ENCODE peak calls at places on chromosomes 13 and 19, in six cellular contexts. K is sigmoid colon, R is aorta, S is Karpas-422, F is stomach, O is brain microvascular endothelial cell. V is an unnamed sample.

GRCh38 chr13:90171649-90172048 is 1175.8 kb upstream of the MIR17HG start:
- DNase-seq in K (no peak), R (no peak), S (no peak), F (no peak), O (no peak), V (no peak)

GRCh38 chr13:103187621-103188020 is 121.4 kb upstream of the SLC10A2 start:
- DNase-seq in K (no peak), R (no peak), S (no peak), F (no peak), O (no peak), V (no peak)

GRCh38 chr19:56670961-56671612 is 470 bp downstream of the ZNF835 start:
- DNase-seq in K (peak; percentile 65), R (no peak), S (no peak), F (no peak), O (no peak), V (no peak)

GRCh38 chr13:97834255-97834654 is 119.2 kb upstream of the IPO5 start:
- DNase-seq in K (no peak), R (no peak), S (no peak), F (no peak), O (no peak), V (no peak)

GRCh38 chr13:94813920-94814500 is 101.7 kb upstream of the SOX21 start:
- DNase-seq in K (no peak), R (no peak), S (no peak), F (no peak), O (no peak), V (no peak)

GRCh38 chr13:38636106-38636505 is 50.8 kb upstream of the FREM2 start:
- DNase-seq in K (no peak), R (no peak), S (no peak), F (no peak), O (no peak), V (no peak)

GRCh38 chr13:80224468-80224867 is 116.5 kb downstream of the SPRY2 start:
- DNase-seq in K (no peak), R (no peak), S (no peak), F (no peak), O (no peak), V (no peak)

GRCh38 chr19:1251233-1251502 is 2.8 kb downstream of the MIDN start:
- DNase-seq in K (no peak), R (peak; percentile 89), S (no peak), F (peak; percentile 72), O (peak; percentile 49), V (no peak)

GRCh38 chr13:98879965-98880364 is 97.9 kb downstream of the DOCK9 start:
- DNase-seq in K (no peak), R (no peak), S (no peak), F (no peak), O (no peak), V (no peak)

GRCh38 chr19:10508707-10509106 is 5.6 kb upstream of the KEAP1 start:
- DNase-seq in K (no peak), R (no peak), S (no peak), F (no peak), O (no peak), V (no peak)

GRCh38 chr13:73792796-73793195 is 341.4 kb downstream of the KLF12 start:
- DNase-seq in K (no peak), R (no peak), S (no peak), F (no peak), O (no peak), V (no peak)

GRCh38 chr13:25037057-25037813 is 58.7 kb upstream of the PABPC3 start:
- DNase-seq in K (no peak), R (no peak), S (peak; percentile 83), F (peak; percentile 46), O (peak; percentile 51), V (no peak)

GRCh38 chr13:89380101-89380500 is 1708.9 kb downstream of the SLITRK5 start:
- DNase-seq in K (no peak), R (no peak), S (peak; percentile 62), F (peak; percentile 34), O (no peak), V (no peak)

GRCh38 chr19:6109947-6110346 is 353 bp downstream of the RFX2 start:
- DNase-seq in K (peak; percentile 73), R (no peak), S (no peak), F (no peak), O (no peak), V (no peak)

GRCh38 chr19:11964858-11965645 is at the start of gene ZNF763:
- DNase-seq in K (peak; percentile 97), R (peak; percentile 96), S (peak; percentile 97), F (peak; percentile 96), O (peak; percentile 67), V (peak; percentile 98)

GRCh38 chr19:40805258-40805868 is 6.4 kb downstream of the EGLN2 start:
- DNase-seq in K (no peak), R (no peak), S (no peak), F (peak; percentile 73), O (no peak), V (no peak)

GRCh38 chr13:110106726-110107125 is 200.2 kb downstream of the COL4A1 start:
- DNase-seq in K (peak; percentile 94), R (peak; percentile 85), S (no peak), F (no peak), O (no peak), V (no peak)

GRCh38 chr19:19488041-19488874 is 27.1 kb downstream of the TSSK6 start:
- DNase-seq in K (no peak), R (no peak), S (no peak), F (peak; percentile 59), O (peak; percentile 19), V (no peak)

GRCh38 chr13:99353836-99354235 is 46.6 kb upstream of the GPR183 start:
- DNase-seq in K (no peak), R (no peak), S (no peak), F (no peak), O (peak; percentile 73), V (no peak)

GRCh38 chr13:109785141-109785891 is 1.1 kb downstream of the IRS2 start:
- DNase-seq in K (peak; percentile 76), R (peak; percentile 82), S (no peak), F (peak; percentile 61), O (peak; percentile 42), V (peak; percentile 92)

GRCh38 chr13:20831254-20831653 is 57.5 kb upstream of the EEF1AKMT1 start:
- DNase-seq in K (no peak), R (no peak), S (no peak), F (no peak), O (no peak), V (no peak)

GRCh38 chr13:25860862-25861261 is 191.0 kb downstream of the SHISA2 start:
- DNase-seq in K (no peak), R (no peak), S (no peak), F (no peak), O (peak; percentile 65), V (no peak)

GRCh38 chr19:30334841-30335240 is 37.3 kb upstream of the ZNF536 start:
- DNase-seq in K (no peak), R (no peak), S (no peak), F (peak; percentile 8), O (no peak), V (no peak)

GRCh38 chr19:11322269-11323024 is 17.0 kb downstream of the RAB3D start:
- DNase-seq in K (no peak), R (no peak), S (no peak), F (no peak), O (no peak), V (no peak)

DNA sequence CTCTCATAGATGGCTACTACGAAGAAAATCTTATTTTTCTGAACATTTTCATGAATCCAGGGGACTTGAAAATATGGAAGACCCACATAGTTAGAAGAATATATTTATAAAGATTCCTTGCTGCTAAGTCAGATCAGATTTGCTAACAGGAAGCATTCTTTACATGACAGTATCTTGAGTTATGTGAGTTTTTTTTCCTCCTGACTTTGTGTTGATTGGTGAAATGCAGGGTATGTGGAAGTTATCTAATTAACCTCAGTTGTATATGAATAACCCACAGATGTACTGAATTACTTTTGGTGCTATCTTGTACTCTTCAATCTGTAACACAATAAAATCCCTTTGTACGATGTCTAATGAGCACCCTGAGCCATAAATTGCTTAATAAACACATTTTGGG is 53.8 kb downstream of the ESD start:
- DNase-seq in K (no peak), R (no peak), S (no peak), F (no peak), O (no peak), V (no peak)
- H3K36me3 ChIP-seq in K (peaks cover 68% of the 10 kb centered on the region), R (peaks cover 13% of the 10 kb centered on the region), S (no peaks in the 10 kb centered on the region), F (peaks cover 26% of the 10 kb centered on the region), O (no peaks in the 10 kb centered on the region), V (peaks cover 32% of the 10 kb centered on the region)

GRCh38 chr19:7120499-7120898 is 51.0 kb downstream of the ZNF557 start:
- DNase-seq in K (peak; percentile 20), R (no peak), S (no peak), F (no peak), O (no peak), V (no peak)
- H3K36me3 ChIP-seq in K (peaks cover 93% of the 10 kb centered on the region), R (peaks cover 3% of the 10 kb centered on the region), S (no peaks in the 10 kb centered on the region), F (peaks cover 57% of the 10 kb centered on the region), O (no peaks in the 10 kb centered on the region), V (peaks cover 96% of the 10 kb centered on the region)

DNA sequence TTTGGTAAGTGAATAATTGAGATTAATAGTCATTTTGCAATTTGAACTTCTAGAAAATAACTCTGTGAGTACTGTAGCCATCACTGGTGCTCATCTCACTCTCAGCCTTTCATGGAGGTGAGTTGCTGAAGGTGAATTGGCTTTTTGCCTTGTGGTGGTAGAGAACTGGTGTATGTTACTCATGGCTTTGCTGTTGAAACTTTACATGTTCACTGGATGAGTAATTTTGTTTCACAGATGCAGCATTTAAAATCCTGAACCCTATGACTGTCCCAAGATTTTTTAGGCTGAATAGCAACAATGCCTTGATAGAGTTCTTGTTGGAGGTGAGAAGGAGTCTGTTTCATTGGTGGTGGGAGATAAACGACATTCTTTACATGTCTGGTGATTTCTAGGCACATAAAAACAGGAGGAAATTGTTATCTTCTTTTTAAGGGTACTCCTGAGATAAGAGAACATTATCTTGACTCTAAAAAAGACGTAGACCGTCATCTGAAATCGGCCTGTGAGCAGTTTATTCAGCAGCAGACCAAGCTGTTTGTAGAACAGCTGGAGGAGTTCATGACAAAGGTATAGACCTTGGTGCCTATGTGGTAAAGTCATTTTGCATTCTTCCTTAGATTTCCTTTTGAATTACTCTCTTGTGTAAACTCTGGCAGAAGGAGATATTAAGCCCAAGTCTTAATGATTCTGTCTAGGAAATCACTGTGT is 53.9 kb downstream of the COG3 start:
- DNase-seq in K (no peak), R (no peak), S (no peak), F (no peak), O (peak; percentile 17), V (no peak)
- H3K36me3 ChIP-seq in K (peaks cover 77% of the 10 kb centered on the region), R (peaks cover 2% of the 10 kb centered on the region), S (peaks cover 25% of the 10 kb centered on the region), F (peaks cover 50% of the 10 kb centered on the region), O (peaks cover 51% of the 10 kb centered on the region), V (peaks cover 53% of the 10 kb centered on the region)

DNA sequence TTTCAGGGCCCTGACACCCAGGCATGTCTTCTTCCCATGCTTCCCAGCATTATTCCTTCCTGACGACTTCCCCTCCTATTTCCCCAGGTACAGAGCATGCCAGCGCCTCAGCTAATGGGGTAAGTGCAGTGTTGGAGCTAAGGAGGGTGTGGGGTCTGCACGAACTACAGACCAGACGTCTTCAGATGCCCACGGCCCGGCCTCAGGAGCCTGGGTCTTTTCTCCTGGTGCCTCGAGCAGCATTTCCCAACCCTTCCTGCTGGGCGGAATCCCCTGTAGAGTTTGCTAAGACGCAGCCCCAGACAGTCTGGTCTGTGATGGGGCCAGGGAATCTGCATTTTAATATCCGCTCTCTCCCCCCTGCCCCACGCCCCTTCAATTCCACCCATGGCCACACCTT is 10.1 kb upstream of the CEACAM19 start:
- DNase-seq in K (no peak), R (no peak), S (no peak), F (no peak), O (no peak), V (no peak)
- H3K36me3 ChIP-seq in K (peaks cover 67% of the 10 kb centered on the region), R (peaks cover 3% of the 10 kb centered on the region), S (no peaks in the 10 kb centered on the region), F (peaks cover 32% of the 10 kb centered on the region), O (peaks cover 68% of the 10 kb centered on the region), V (peaks cover 43% of the 10 kb centered on the region)